ENCODE peak calls at places on chromosomes 13 and 19, in seven cellular contexts. One of them, this sample, is unnamed.

GRCh38 chr19:16914421-16914820 is 25.6 kb downstream of the F2RL3 start:
- DNase-seq in AG08396: no peak
- DNase-seq in cardiac fibroblast: no peak
- DNase-seq in stimulated activated CD4-positive, alpha-beta T cell treated with anti-CD3 and anti-CD28 coated beads, TNF-alpha, amount 100 ng/mL, for 24 hours: no peak
- DNase-seq in heart right ventricle: no peak
- DNase-seq in NCI-H1092 treated with DMSO at 0.1 percent for 48 hours: no peak
- DNase-seq in T-helper 1 cell: no peak
- DNase-seq in this sample: no peak

GRCh38 chr13:110055089-110055488 is 251.9 kb downstream of the COL4A1 start:
- DNase-seq in stimulated activated CD4-positive, alpha-beta T cell treated with anti-CD3 and anti-CD28 coated beads, TNF-alpha, amount 100 ng/mL, for 24 hours: no peak
- DNase-seq in AG08396: no peak
- DNase-seq in NCI-H1092 treated with DMSO at 0.1 percent for 48 hours: no peak
- DNase-seq in cardiac fibroblast: peak; percentile 10
- DNase-seq in heart right ventricle: no peak
- DNase-seq in T-helper 1 cell: no peak
- DNase-seq in this sample: no peak

GRCh38 chr13:38688674-38689073 is 1.8 kb downstream of the FREM2 start:
- DNase-seq in T-helper 1 cell: no peak
- DNase-seq in cardiac fibroblast: no peak
- DNase-seq in NCI-H1092 treated with DMSO at 0.1 percent for 48 hours: no peak
- DNase-seq in stimulated activated CD4-positive, alpha-beta T cell treated with anti-CD3 and anti-CD28 coated beads, TNF-alpha, amount 100 ng/mL, for 24 hours: no peak
- DNase-seq in AG08396: no peak
- DNase-seq in heart right ventricle: no peak
- DNase-seq in this sample: no peak

GRCh38 chr13:33799950-33800592 is 17.9 kb upstream of the RFC3 start:
- DNase-seq in T-helper 1 cell: no peak
- DNase-seq in heart right ventricle: no peak
- DNase-seq in NCI-H1092 treated with DMSO at 0.1 percent for 48 hours: peak; percentile 12
- DNase-seq in stimulated activated CD4-positive, alpha-beta T cell treated with anti-CD3 and anti-CD28 coated beads, TNF-alpha, amount 100 ng/mL, for 24 hours: no peak
- DNase-seq in AG08396: peak; percentile 18
- DNase-seq in cardiac fibroblast: peak; percentile 72
- DNase-seq in this sample: no peak

GRCh38 chr19:12996542-12997094 is 1.3 kb downstream of the NFIX start:
- DNase-seq in stimulated activated CD4-positive, alpha-beta T cell treated with anti-CD3 and anti-CD28 coated beads, TNF-alpha, amount 100 ng/mL, for 24 hours: no peak
- DNase-seq in heart right ventricle: peak; percentile 66
- DNase-seq in T-helper 1 cell: no peak
- DNase-seq in NCI-H1092 treated with DMSO at 0.1 percent for 48 hours: no peak
- DNase-seq in AG08396: peak; percentile 74
- DNase-seq in cardiac fibroblast: peak; percentile 48
- DNase-seq in this sample: no peak

GRCh38 chr19:8097198-8097597 is 44.6 kb downstream of the CCL25 start:
- DNase-seq in T-helper 1 cell: no peak
- DNase-seq in cardiac fibroblast: no peak
- DNase-seq in AG08396: no peak
- DNase-seq in stimulated activated CD4-positive, alpha-beta T cell treated with anti-CD3 and anti-CD28 coated beads, TNF-alpha, amount 100 ng/mL, for 24 hours: no peak
- DNase-seq in NCI-H1092 treated with DMSO at 0.1 percent for 48 hours: no peak
- DNase-seq in heart right ventricle: no peak
- DNase-seq in this sample: no peak

GRCh38 chr19:33118643-33119042 is 13.3 kb upstream of the WDR88 start:
- DNase-seq in heart right ventricle: no peak
- DNase-seq in cardiac fibroblast: no peak
- DNase-seq in T-helper 1 cell: no peak
- DNase-seq in NCI-H1092 treated with DMSO at 0.1 percent for 48 hours: no peak
- DNase-seq in stimulated activated CD4-positive, alpha-beta T cell treated with anti-CD3 and anti-CD28 coated beads, TNF-alpha, amount 100 ng/mL, for 24 hours: no peak
- DNase-seq in AG08396: no peak
- DNase-seq in this sample: no peak

GRCh38 chr19:10830941-10831779 is 4.9 kb downstream of the TMED1 start:
- DNase-seq in cardiac fibroblast: no peak
- DNase-seq in heart right ventricle: no peak
- DNase-seq in stimulated activated CD4-positive, alpha-beta T cell treated with anti-CD3 and anti-CD28 coated beads, TNF-alpha, amount 100 ng/mL, for 24 hours: no peak
- DNase-seq in T-helper 1 cell: no peak
- DNase-seq in AG08396: no peak
- DNase-seq in NCI-H1092 treated with DMSO at 0.1 percent for 48 hours: no peak
- DNase-seq in this sample: no peak

GRCh38 chr13:25847145-25847544 is 204.7 kb downstream of the SHISA2 start:
- DNase-seq in T-helper 1 cell: no peak
- DNase-seq in cardiac fibroblast: no peak
- DNase-seq in heart right ventricle: no peak
- DNase-seq in AG08396: no peak
- DNase-seq in NCI-H1092 treated with DMSO at 0.1 percent for 48 hours: no peak
- DNase-seq in stimulated activated CD4-positive, alpha-beta T cell treated with anti-CD3 and anti-CD28 coated beads, TNF-alpha, amount 100 ng/mL, for 24 hours: no peak
- DNase-seq in this sample: no peak

GRCh38 chr13:51728275-51728673 is 75.7 kb downstream of the DHRS12 start:
- DNase-seq in heart right ventricle: no peak
- DNase-seq in cardiac fibroblast: no peak
- DNase-seq in NCI-H1092 treated with DMSO at 0.1 percent for 48 hours: no peak
- DNase-seq in AG08396: no peak
- DNase-seq in stimulated activated CD4-positive, alpha-beta T cell treated with anti-CD3 and anti-CD28 coated beads, TNF-alpha, amount 100 ng/mL, for 24 hours: no peak
- DNase-seq in T-helper 1 cell: no peak
- DNase-seq in this sample: no peak

GRCh38 chr13:98916403-98916802 is 61.5 kb downstream of the DOCK9 start:
- DNase-seq in T-helper 1 cell: no peak
- DNase-seq in stimulated activated CD4-positive, alpha-beta T cell treated with anti-CD3 and anti-CD28 coated beads, TNF-alpha, amount 100 ng/mL, for 24 hours: no peak
- DNase-seq in heart right ventricle: no peak
- DNase-seq in NCI-H1092 treated with DMSO at 0.1 percent for 48 hours: no peak
- DNase-seq in AG08396: no peak
- DNase-seq in cardiac fibroblast: no peak
- DNase-seq in this sample: no peak

GRCh38 chr13:35630551-35631275 is 154.2 kb upstream of the MAB21L1 start:
- DNase-seq in cardiac fibroblast: peak; percentile 67
- DNase-seq in T-helper 1 cell: no peak
- DNase-seq in stimulated activated CD4-positive, alpha-beta T cell treated with anti-CD3 and anti-CD28 coated beads, TNF-alpha, amount 100 ng/mL, for 24 hours: no peak
- DNase-seq in NCI-H1092 treated with DMSO at 0.1 percent for 48 hours: peak; percentile 16
- DNase-seq in heart right ventricle: no peak
- DNase-seq in AG08396: peak; percentile 30
- DNase-seq in this sample: no peak

GRCh38 chr13:62305758-62306157 is 890.1 kb upstream of the PCDH20 start:
- DNase-seq in AG08396: no peak
- DNase-seq in cardiac fibroblast: peak; percentile 8
- DNase-seq in heart right ventricle: no peak
- DNase-seq in T-helper 1 cell: no peak
- DNase-seq in stimulated activated CD4-positive, alpha-beta T cell treated with anti-CD3 and anti-CD28 coated beads, TNF-alpha, amount 100 ng/mL, for 24 hours: no peak
- DNase-seq in NCI-H1092 treated with DMSO at 0.1 percent for 48 hours: no peak
- DNase-seq in this sample: peak; percentile 1

GRCh38 chr19:13195678-13196077 is 45.5 kb downstream of the IER2 start:
- DNase-seq in heart right ventricle: no peak
- DNase-seq in AG08396: no peak
- DNase-seq in NCI-H1092 treated with DMSO at 0.1 percent for 48 hours: no peak
- DNase-seq in stimulated activated CD4-positive, alpha-beta T cell treated with anti-CD3 and anti-CD28 coated beads, TNF-alpha, amount 100 ng/mL, for 24 hours: no peak
- DNase-seq in cardiac fibroblast: no peak
- DNase-seq in T-helper 1 cell: peak; percentile 40
- DNase-seq in this sample: no peak

GRCh38 chr13:107209811-107210210 is 641.9 kb upstream of the ARGLU1 start:
- DNase-seq in cardiac fibroblast: peak; percentile 51
- DNase-seq in heart right ventricle: no peak
- DNase-seq in T-helper 1 cell: no peak
- DNase-seq in AG08396: no peak
- DNase-seq in NCI-H1092 treated with DMSO at 0.1 percent for 48 hours: peak; percentile 81
- DNase-seq in stimulated activated CD4-positive, alpha-beta T cell treated with anti-CD3 and anti-CD28 coated beads, TNF-alpha, amount 100 ng/mL, for 24 hours: no peak
- DNase-seq in this sample: no peak

GRCh38 chr13:43522788-43523187 is 264.0 kb downstream of the ENOX1 start:
- DNase-seq in heart right ventricle: no peak
- DNase-seq in stimulated activated CD4-positive, alpha-beta T cell treated with anti-CD3 and anti-CD28 coated beads, TNF-alpha, amount 100 ng/mL, for 24 hours: no peak
- DNase-seq in T-helper 1 cell: no peak
- DNase-seq in NCI-H1092 treated with DMSO at 0.1 percent for 48 hours: no peak
- DNase-seq in AG08396: no peak
- DNase-seq in cardiac fibroblast: peak; percentile 29
- DNase-seq in this sample: no peak

GRCh38 chr19:47012620-47013019 is 7.0 kb upstream of the NPAS1 start:
- DNase-seq in AG08396: no peak
- DNase-seq in stimulated activated CD4-positive, alpha-beta T cell treated with anti-CD3 and anti-CD28 coated beads, TNF-alpha, amount 100 ng/mL, for 24 hours: no peak
- DNase-seq in cardiac fibroblast: no peak
- DNase-seq in NCI-H1092 treated with DMSO at 0.1 percent for 48 hours: no peak
- DNase-seq in heart right ventricle: no peak
- DNase-seq in T-helper 1 cell: no peak
- DNase-seq in this sample: no peak

GRCh38 chr13:97125810-97126738 is 96.1 kb upstream of the MBNL2 start:
- DNase-seq in NCI-H1092 treated with DMSO at 0.1 percent for 48 hours: no peak
- DNase-seq in stimulated activated CD4-positive, alpha-beta T cell treated with anti-CD3 and anti-CD28 coated beads, TNF-alpha, amount 100 ng/mL, for 24 hours: no peak
- DNase-seq in heart right ventricle: no peak
- DNase-seq in AG08396: no peak
- DNase-seq in cardiac fibroblast: peak; percentile 60
- DNase-seq in T-helper 1 cell: no peak
- DNase-seq in this sample: no peak

GRCh38 chr13:87893982-87894527 is 222.9 kb downstream of the SLITRK5 start:
- DNase-seq in heart right ventricle: no peak
- DNase-seq in T-helper 1 cell: no peak
- DNase-seq in NCI-H1092 treated with DMSO at 0.1 percent for 48 hours: no peak
- DNase-seq in cardiac fibroblast: no peak
- DNase-seq in stimulated activated CD4-positive, alpha-beta T cell treated with anti-CD3 and anti-CD28 coated beads, TNF-alpha, amount 100 ng/mL, for 24 hours: no peak
- DNase-seq in AG08396: no peak
- DNase-seq in this sample: no peak

GRCh38 chr13:43895940-43896339 is 16.2 kb downstream of the LACC1 start:
- DNase-seq in AG08396: no peak
- DNase-seq in heart right ventricle: no peak
- DNase-seq in NCI-H1092 treated with DMSO at 0.1 percent for 48 hours: no peak
- DNase-seq in stimulated activated CD4-positive, alpha-beta T cell treated with anti-CD3 and anti-CD28 coated beads, TNF-alpha, amount 100 ng/mL, for 24 hours: no peak
- DNase-seq in cardiac fibroblast: no peak
- DNase-seq in T-helper 1 cell: no peak
- DNase-seq in this sample: no peak

GRCh38 chr19:29537601-29538000 is 11.8 kb downstream of the VSTM2B start:
- DNase-seq in stimulated activated CD4-positive, alpha-beta T cell treated with anti-CD3 and anti-CD28 coated beads, TNF-alpha, amount 100 ng/mL, for 24 hours: no peak
- DNase-seq in cardiac fibroblast: no peak
- DNase-seq in NCI-H1092 treated with DMSO at 0.1 percent for 48 hours: no peak
- DNase-seq in heart right ventricle: no peak
- DNase-seq in T-helper 1 cell: no peak
- DNase-seq in AG08396: no peak
- DNase-seq in this sample: no peak